ENCODE peak calls at places on chromosomes 12 and 14, in six cellular contexts. K, O, G, E, W and V are unnamed samples.

GRCh38 chr14:103326078-103326477 is 8.0 kb upstream of the EIF5 start:
- DNase-seq in K (no peak), O (no peak), G (no peak), E (no peak), W (no peak), V (no peak)

GRCh38 chr12:83619973-83620372 is 933.3 kb downstream of the TMTC2 start:
- DNase-seq in K (no peak), O (no peak), G (no peak), E (no peak), W (no peak), V (no peak)

GRCh38 chr14:69170848-69171247 is 17.9 kb upstream of the DCAF5 start:
- DNase-seq in K (no peak), O (peak; percentile 31), G (no peak), E (no peak), W (no peak), V (no peak)

GRCh38 chr14:24392327-24393098 is 6.3 kb upstream of the NYNRIN start:
- DNase-seq in K (peak; percentile 64), O (peak; percentile 73), G (peak; percentile 49), E (no peak), W (no peak), V (no peak)

GRCh38 chr12:124387510-124387855 is 92.6 kb downstream of the RFLNA start:
- DNase-seq in K (no peak), O (no peak), G (peak; percentile 57), E (no peak), W (no peak), V (no peak)

GRCh38 chr14:51674294-51675002 is 22.7 kb downstream of the FRMD6 start:
- DNase-seq in K (no peak), O (peak; percentile 84), G (no peak), E (no peak), W (no peak), V (no peak)

GRCh38 chr14:64008016-64008415 is 155.2 kb downstream of the SYNE2 start:
- DNase-seq in K (no peak), O (no peak), G (no peak), E (no peak), W (no peak), V (no peak)

GRCh38 chr14:106694638-106695393 is 1168.4 kb downstream of the TMEM121 start:
- DNase-seq in K (no peak), O (peak; percentile 2), G (no peak), E (no peak), W (no peak), V (no peak)

GRCh38 chr12:28937196-28937595 is 211.9 kb upstream of the FAR2 start:
- DNase-seq in K (no peak), O (peak; percentile 66), G (peak; percentile 38), E (peak; percentile 36), W (no peak), V (peak; percentile 10)

GRCh38 chr14:68961781-68962584 is 17.1 kb downstream of the ACTN1 start:
- DNase-seq in K (peak; percentile 79), O (peak; percentile 92), G (peak; percentile 51), E (no peak), W (peak; percentile 72), V (peak; percentile 87)

GRCh38 chr14:25011095-25011494 is 38.9 kb downstream of the STXBP6 start:
- DNase-seq in K (no peak), O (peak; percentile 35), G (no peak), E (no peak), W (no peak), V (no peak)

GRCh38 chr14:24673059-24673458 is 39.1 kb upstream of the GZMB start:
- DNase-seq in K (no peak), O (no peak), G (no peak), E (no peak), W (no peak), V (no peak)

GRCh38 chr12:28578361-28578760 is 388.1 kb downstream of the CCDC91 start:
- DNase-seq in K (no peak), O (no peak), G (no peak), E (no peak), W (no peak), V (no peak)

GRCh38 chr14:50831704-50832130 is 755 bp upstream of the NIN start:
- DNase-seq in K (no peak), O (no peak), G (no peak), E (no peak), W (no peak), V (no peak)

GRCh38 chr14:45201908-45202307 is 51.1 kb downstream of the MIS18BP1 start:
- DNase-seq in K (peak; percentile 16), O (no peak), G (no peak), E (no peak), W (no peak), V (no peak)

GRCh38 chr12:123995023-123995422 is 22.0 kb downstream of the ZNF664 start:
- DNase-seq in K (no peak), O (peak; percentile 95), G (no peak), E (peak; percentile 81), W (no peak), V (no peak)

GRCh38 chr12:57607958-57608663 is 3.1 kb upstream of the ARHGEF25 start:
- DNase-seq in K (peak; percentile 19), O (no peak), G (no peak), E (no peak), W (no peak), V (no peak)

GRCh38 chr12:20105938-20106337 is 262.4 kb upstream of the PDE3A start:
- DNase-seq in K (no peak), O (no peak), G (no peak), E (no peak), W (no peak), V (no peak)

GRCh38 chr14:89719371-89720075 is 235.0 kb downstream of the EFCAB11 start:
- DNase-seq in K (no peak), O (no peak), G (no peak), E (no peak), W (no peak), V (no peak)

GRCh38 chr12:67720383-67720856 is 71.9 kb downstream of the DYRK2 start:
- DNase-seq in K (peak; percentile 9), O (no peak), G (no peak), E (no peak), W (peak; percentile 22), V (no peak)

DNA sequence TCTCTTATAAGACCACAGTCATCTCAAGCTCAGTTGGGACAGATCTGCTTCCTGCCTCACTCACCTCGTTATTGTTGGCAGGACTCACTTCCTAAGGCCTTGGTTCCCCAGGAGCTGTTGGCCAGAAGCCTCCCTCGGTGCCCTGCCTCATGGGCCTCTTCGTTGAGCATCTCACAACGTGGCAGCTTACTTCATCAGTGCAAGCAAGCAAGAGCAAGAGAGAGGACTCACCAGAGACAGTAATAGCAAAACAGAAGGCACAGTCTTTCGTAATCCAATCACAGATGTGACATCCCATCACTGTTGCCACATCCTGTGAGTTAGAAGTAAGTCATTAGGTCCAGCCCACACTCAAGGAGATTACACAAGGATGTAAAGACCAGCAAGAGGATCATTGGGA is 5.1 kb upstream of the NUMB start:
- DNase-seq in K (no peak), O (peak; percentile 99), G (no peak), E (no peak), W (no peak), V (peak; percentile 44)
- H3K4me3 ChIP-seq in K (no peak overlapping the region), O (no peak overlapping the region), G (no peak overlapping the region), E (no peak overlapping the region), W (no peak overlapping the region), V (no peak overlapping the region)

GRCh38 chr12:1204581-1205121 is 213.6 kb downstream of the ERC1 start:
- DNase-seq in K (no peak), O (peak; percentile 30), G (no peak), E (no peak), W (no peak), V (no peak)
- H3K4me3 ChIP-seq in K (no peak overlapping the region), O (peak overlapping the region; percentile 6), G (no peak overlapping the region), E (no peak overlapping the region), W (peak overlapping the region; percentile 17), V (no peak overlapping the region)

GRCh38 chr14:65412881-65413738 is 580 bp downstream of the FUT8 start:
- DNase-seq in K (peak; percentile 69), O (peak; percentile 68), G (no peak), E (no peak), W (peak; percentile 20), V (no peak)
- H3K4me3 ChIP-seq in K (peak overlapping the region; percentile 84), O (peak overlapping the region; percentile 98), G (peak overlapping the region; percentile 97), E (peak overlapping the region; percentile 70), W (peak overlapping the region; percentile 75), V (peak overlapping the region; percentile 75)

GRCh38 chr14:60508707-60509437 is at the start of gene SIX6:
- DNase-seq in K (peak; percentile 89), O (no peak), G (no peak), E (peak; percentile 13), W (no peak), V (no peak)
- H3K4me3 ChIP-seq in K (peak within 1 kb of the TSS; percentile 34), O (no peak within 1 kb of the TSS), G (no peak within 1 kb of the TSS), E (peak within 1 kb of the TSS; percentile 24), W (no peak within 1 kb of the TSS), V (no peak within 1 kb of the TSS)

GRCh38 chr12:26940820-26941219 is 2.5 kb downstream of the FGFR1OP2 start:
- DNase-seq in K (no peak), O (no peak), G (no peak), E (no peak), W (no peak), V (no peak)

GRCh38 chr12:26939192-26939832 is 1.0 kb downstream of the FGFR1OP2 start:
- DNase-seq in K (no peak), O (peak; percentile 40), G (no peak), E (no peak), W (no peak), V (no peak)

GRCh38 chr12:26938660-26939185 is 453 bp downstream of the FGFR1OP2 start:
- DNase-seq in K (no peak), O (no peak), G (no peak), E (no peak), W (no peak), V (no peak)

GRCh38 chr12:26941251-26941650 is 3.0 kb downstream of the FGFR1OP2 start:
- DNase-seq in K (no peak), O (no peak), G (no peak), E (no peak), W (no peak), V (no peak)

DNA sequence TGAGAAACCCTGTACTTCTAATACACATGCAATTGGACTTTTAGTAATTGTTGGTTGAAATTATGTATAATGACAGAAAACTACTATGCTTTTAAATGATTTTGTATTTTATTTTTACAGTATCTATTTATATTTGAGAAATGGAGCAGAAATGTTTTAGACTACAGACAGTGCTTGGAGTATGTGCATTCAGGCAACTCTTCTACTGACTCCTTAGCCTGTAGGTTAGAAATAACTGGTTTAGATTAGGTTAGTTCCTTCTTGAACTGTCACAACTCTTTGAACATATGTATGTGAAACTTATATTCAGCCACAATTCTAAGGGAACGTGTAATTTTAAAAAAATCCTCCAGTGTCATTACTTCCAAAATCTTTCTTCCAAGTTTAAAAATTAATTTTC is 1.7 kb downstream of the FGFR1OP2 start:
- DNase-seq in K (no peak), O (no peak), G (no peak), E (no peak), W (no peak), V (no peak)
- H3K4me3 ChIP-seq in K (no peak overlapping the region), O (peak overlapping the region; percentile 91), G (peak overlapping the region; percentile 90), E (peak overlapping the region; percentile 92), W (peak overlapping the region; percentile 98), V (no peak overlapping the region)

GRCh38 chr12:95200128-95200973 is 16.9 kb downstream of the FGD6 start:
- DNase-seq in K (no peak), O (peak; percentile 77), G (no peak), E (no peak), W (no peak), V (no peak)
- H3K4me3 ChIP-seq in K (no peak overlapping the region), O (peak overlapping the region; percentile 30), G (peak overlapping the region; percentile 41), E (no peak overlapping the region), W (no peak overlapping the region), V (no peak overlapping the region)